ENCODE peak calls at places on chromosomes 13 and 19, in four cellular contexts. M is astrocyte of the hippocampus, S is endothelial cell, V is fibroblast of gingiva. Z is an unnamed sample.

GRCh38 chr19:14686411-14686810 is 3.4 kb upstream of the ZNF333 start:
- DNase-seq in M (peak), S (no peak), V (no peak), Z (no peak)

GRCh38 chr19:29672933-29673336 is 7.7 kb downstream of the PLEKHF1 start:
- DNase-seq in M (no peak), S (no peak), V (no peak), Z (no peak)

GRCh38 chr19:1122972-1123363 is 19.2 kb downstream of the GPX4 start:
- DNase-seq in M (peak), S (peak), V (peak), Z (no peak)

GRCh38 chr13:44879452-44880058 is 109.7 kb downstream of the NUFIP1 start:
- DNase-seq in M (peak), S (no peak), V (peak), Z (no peak)

GRCh38 chr13:67353891-67354459 is 123.8 kb upstream of the PCDH9 start:
- DNase-seq in M (no peak), S (no peak), V (peak), Z (no peak)

GRCh38 chr13:92103673-92104296 is 705.4 kb downstream of the GPC5 start:
- DNase-seq in M (peak), S (no peak), V (no peak), Z (no peak)

GRCh38 chr19:55492362-55492944 is 4.2 kb downstream of the SSC5D start:
- DNase-seq in M (no peak), S (no peak), V (no peak), Z (no peak)

GRCh38 chr19:15629003-15629880 is 11.5 kb upstream of the CYP4F3 start:
- DNase-seq in M (peak), S (no peak), V (no peak), Z (peak)

GRCh38 chr19:55165952-55166529 is 372 bp downstream of the DNAAF3 start:
- DNase-seq in M (peak), S (peak), V (peak), Z (no peak)

GRCh38 chr19:13099073-13099999 is 3.3 kb downstream of the LYL1 start:
- DNase-seq in M (no peak), S (peak), V (peak), Z (no peak)

GRCh38 chr19:1901940-1902404 is 3.2 kb upstream of the ADAT3 start:
- DNase-seq in M (no peak), S (no peak), V (no peak), Z (no peak)

GRCh38 chr13:102907016-102907756 is 61.4 kb downstream of the ERCC5 start:
- DNase-seq in M (no peak), S (no peak), V (no peak), Z (no peak)

GRCh38 chr13:39100996-39101751 is 62.9 kb downstream of the NHLRC3 start:
- DNase-seq in M (no peak), S (no peak), V (no peak), Z (no peak)

GRCh38 chr19:56740478-56740877 is 68.9 kb upstream of the ZNF835 start:
- DNase-seq in M (no peak), S (no peak), V (no peak), Z (no peak)

GRCh38 chr19:42333975-42334696 is 8.7 kb downstream of the MEGF8 start:
- DNase-seq in M (no peak), S (no peak), V (no peak), Z (no peak)

GRCh38 chr19:51016798-51017683 is 2.5 kb downstream of the KLK10 start:
- DNase-seq in M (peak), S (peak), V (no peak), Z (no peak)

GRCh38 chr13:72677431-72677830 is 50.0 kb downstream of the MZT1 start:
- DNase-seq in M (no peak), S (no peak), V (no peak), Z (no peak)

GRCh38 chr19:27720155-27720554 is 1492.8 kb downstream of the UQCRFS1 start:
- DNase-seq in M (no peak), S (no peak), V (no peak), Z (no peak)

GRCh38 chr19:56838930-56839664 is 1.4 kb downstream of the PEG3 start:
- DNase-seq in M (peak), S (no peak), V (peak), Z (no peak)

GRCh38 chr19:39907213-39907612 is 27.2 kb downstream of the FCGBP start:
- DNase-seq in M (no peak), S (no peak), V (no peak), Z (no peak)

GRCh38 chr13:83153833-83154232 is 728.4 kb downstream of the SLITRK1 start:
- DNase-seq in M (peak), S (no peak), V (no peak), Z (no peak)

Z was measured in epithelial cell of prostate.